ENCODE peak calls at places on chromosomes 3 and 15, in seven cellular contexts. H is ovary, X is HCT116, T is hepatocyte, Y is neural progenitor cell, K is tibial artery, Q is fibroblast of the aortic adventitia. W is an unnamed sample.

GRCh38 chr15:58487724-58488120 is 55.9 kb downstream of the LIPC start:
- DNase-seq in K (no peak), Y (no peak), T (no peak), X (no peak), Q (no peak), H (no peak), W (no peak)

GRCh38 chr3:158974905-158975304 is 173.1 kb downstream of the MFSD1 start:
- DNase-seq in Y (no peak), H (no peak), X (no peak), K (no peak), Q (no peak), T (no peak), W (no peak)

GRCh38 chr15:81008312-81008711 is 7.6 kb downstream of the TLNRD1 start:
- DNase-seq in T (no peak), H (no peak), K (no peak), Y (no peak), X (no peak), Q (no peak), W (no peak)

GRCh38 chr3:42505849-42506410 is 3.5 kb downstream of the VIPR1 start:
- DNase-seq in Y (no peak), H (no peak), X (no peak), Q (no peak), K (peak), T (no peak), W (peak)

GRCh38 chr15:59917504-59918157 is 86.5 kb upstream of the FOXB1 start:
- DNase-seq in Y (peak), T (peak), Q (peak), K (no peak), X (peak), H (no peak), W (peak)

GRCh38 chr3:197541756-197542539 is 13.8 kb downstream of the BDH1 start:
- DNase-seq in T (peak), X (no peak), Y (peak), Q (no peak), H (peak), K (no peak), W (no peak)

GRCh38 chr15:50116477-50116876 is 2.6 kb downstream of the ATP8B4 start:
- DNase-seq in H (no peak), X (peak), K (no peak), T (no peak), Q (peak), Y (peak), W (no peak)

GRCh38 chr15:28896944-28897343 is 11.2 kb downstream of the APBA2 start:
- DNase-seq in H (no peak), Q (peak), T (no peak), X (no peak), K (no peak), Y (no peak), W (no peak)

GRCh38 chr3:16480861-16481569 is 32.5 kb downstream of the RFTN1 start:
- DNase-seq in T (no peak), H (no peak), Q (peak), Y (peak), K (no peak), X (no peak), W (no peak)

GRCh38 chr15:61518191-61518950 is 289.3 kb upstream of the RORA start:
- DNase-seq in X (no peak), H (no peak), K (no peak), T (no peak), Q (no peak), Y (peak), W (no peak)

GRCh38 chr15:35195649-35196048 is 110.6 kb upstream of the NANOGP8 start:
- DNase-seq in Y (no peak), K (no peak), H (no peak), Q (no peak), X (no peak), T (no peak), W (no peak)

GRCh38 chr15:78695046-78695671 is 54.1 kb upstream of the CHRNB4 start:
- DNase-seq in X (no peak), K (no peak), Y (no peak), H (no peak), T (no peak), Q (no peak), W (no peak)

GRCh38 chr15:88603885-88604284 is 17.3 kb upstream of the AEN start:
- DNase-seq in T (no peak), K (no peak), Q (no peak), Y (peak), H (no peak), X (no peak), W (no peak)

GRCh38 chr3:14324224-14324944 is 78.0 kb upstream of the SLC6A6 start:
- DNase-seq in Y (peak), T (no peak), Q (no peak), H (no peak), K (peak), X (peak), W (no peak)

GRCh38 chr15:90022905-90023700 is 22.0 kb downstream of the ZNF710 start:
- DNase-seq in K (peak), X (no peak), T (no peak), H (no peak), Y (no peak), Q (no peak), W (no peak)

GRCh38 chr3:64438837-64439236 is 213.6 kb upstream of the PRICKLE2 start:
- DNase-seq in K (no peak), T (no peak), Y (peak), X (no peak), Q (no peak), H (peak), W (no peak)

GRCh38 chr3:162183440-162183839 is 686.8 kb downstream of the OTOL1 start:
- DNase-seq in X (no peak), K (no peak), Y (no peak), Q (no peak), T (no peak), H (no peak), W (no peak)

GRCh38 chr3:47019201-47019600 is 39.7 kb downstream of the NBEAL2 start:
- DNase-seq in Q (no peak), T (no peak), H (no peak), X (no peak), Y (no peak), K (no peak), W (no peak)

GRCh38 chr3:177168431-177168830 is 28.9 kb downstream of the TBL1XR1 start:
- DNase-seq in Y (no peak), Q (no peak), H (no peak), K (no peak), T (no peak), X (no peak), W (no peak)

GRCh38 chr3:87309601-87310000 is 33.2 kb upstream of the POU1F1 start:
- DNase-seq in X (peak), T (no peak), K (no peak), Y (no peak), Q (no peak), H (no peak), W (no peak)

GRCh38 chr3:87305517-87305916 is 29.1 kb upstream of the POU1F1 start:
- DNase-seq in T (no peak), Q (no peak), H (no peak), K (no peak), X (no peak), Y (no peak), W (no peak)

GRCh38 chr3:87311309-87311708 is 34.9 kb upstream of the POU1F1 start:
- DNase-seq in Y (no peak), X (no peak), K (no peak), Q (peak), T (no peak), H (no peak), W (no peak)

GRCh38 chr3:87313641-87314040 is 37.3 kb upstream of the POU1F1 start:
- DNase-seq in X (no peak), T (no peak), Y (no peak), H (no peak), K (no peak), Q (no peak), W (no peak)

DNA sequence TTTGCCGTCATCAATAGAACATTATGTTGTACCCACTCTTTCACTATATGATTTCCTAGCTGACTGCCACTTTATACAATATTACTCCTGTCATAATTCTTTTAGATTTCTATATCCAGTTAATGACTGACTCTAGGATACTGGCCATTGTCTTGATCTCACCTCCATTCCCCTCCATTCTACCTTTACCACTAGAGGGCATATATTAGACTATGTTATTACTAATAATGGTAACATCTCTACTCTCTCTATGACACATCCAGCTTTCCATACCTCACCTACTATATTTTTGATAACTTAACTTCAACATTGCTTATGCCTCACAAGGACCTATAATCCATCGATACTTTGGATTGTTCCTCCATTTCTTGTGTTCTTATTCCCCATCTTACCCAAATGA is 31.4 kb upstream of the POU1F1 start:
- DNase-seq in Q (no peak), K (no peak), T (no peak), X (no peak), H (no peak), Y (no peak), W (no peak)
- TF ChIP-seq CTCF in Q (no peak), K (no peak), T (peak), X (no peak), H (no peak), Y (peak), W (peak)

DNA sequence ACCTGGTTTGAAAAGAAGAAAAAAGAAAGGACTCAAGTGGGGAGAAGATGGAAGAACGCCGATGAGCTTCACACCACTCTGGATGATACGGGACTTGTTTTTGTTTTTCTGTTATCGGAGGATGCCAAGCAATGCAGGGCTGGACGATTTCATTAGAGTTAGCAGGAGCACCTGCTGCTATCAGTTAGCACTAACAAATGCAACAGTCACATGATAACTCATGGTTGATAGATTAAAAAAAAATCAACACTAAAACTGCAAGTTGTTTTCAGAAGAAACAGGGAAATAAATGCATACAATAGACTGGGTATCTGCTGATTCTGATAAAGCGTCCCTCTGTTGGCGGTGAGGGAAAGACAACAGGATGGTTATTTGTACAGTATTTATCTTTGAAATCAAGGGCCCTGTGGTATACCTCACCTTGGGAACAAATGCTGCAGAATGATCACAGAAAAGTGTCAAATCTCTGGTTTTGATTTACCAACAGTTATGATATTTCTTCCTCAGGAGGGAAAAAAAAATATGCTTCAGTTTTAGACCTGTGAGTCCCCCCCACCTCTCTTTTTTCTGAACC is 575.1 kb downstream of the FOXP1 start:
- DNase-seq in Y (no peak), T (no peak), K (no peak), X (no peak), H (no peak), Q (no peak), W (no peak)
- H3K4me3 ChIP-seq in Y (no peak), T (no peak), K (no peak), X (no peak), H (no peak), Q (no peak), W (no peak)

GRCh38 chr3:123377173-123377740 is 71.6 kb downstream of the ADCY5 start:
- DNase-seq in K (peak), Q (no peak), Y (no peak), T (no peak), X (no peak), H (no peak), W (peak)

GRCh38 chr3:123380261-123380660 is 68.6 kb downstream of the ADCY5 start:
- DNase-seq in Q (no peak), X (no peak), K (peak), Y (no peak), H (no peak), T (no peak), W (peak)

GRCh38 chr3:123376451-123377172 is 72.3 kb downstream of the ADCY5 start:
- DNase-seq in X (no peak), Q (no peak), Y (no peak), T (no peak), H (no peak), K (peak), W (peak)

GRCh38 chr3:123379041-123379830 is 69.7 kb downstream of the ADCY5 start:
- DNase-seq in T (no peak), X (no peak), K (peak), Q (no peak), Y (no peak), H (no peak), W (peak)

DNA sequence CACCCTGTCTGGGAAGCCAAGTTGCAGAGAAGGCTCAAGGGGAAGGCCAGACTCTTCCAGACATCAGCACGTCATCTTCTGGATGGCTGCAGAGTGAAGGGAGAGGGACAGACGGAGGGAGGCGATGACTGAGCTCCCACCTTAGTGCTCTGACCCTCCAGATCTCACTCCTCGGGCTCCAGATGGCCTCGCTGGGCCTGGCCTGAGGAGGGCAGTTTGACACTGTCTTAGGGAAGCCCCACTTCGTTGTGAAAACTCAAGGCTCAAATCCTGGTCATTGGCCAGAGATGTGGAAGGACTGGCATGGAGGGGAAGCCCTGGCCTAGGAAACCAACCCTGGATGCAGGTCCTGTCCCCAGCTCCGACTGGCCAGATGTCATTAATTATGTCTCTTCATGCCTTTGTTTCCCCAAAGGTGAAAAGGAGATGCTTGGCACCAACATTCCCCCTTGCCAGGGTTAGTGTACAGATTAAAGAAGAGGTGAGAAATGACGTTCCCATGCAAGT is 70.4 kb downstream of the ADCY5 start:
- DNase-seq in Q (no peak), H (no peak), X (no peak), Y (no peak), T (no peak), K (peak), W (peak)
- TF ChIP-seq CTCF in Q (no peak), H (no peak), X (no peak), Y (no peak), T (no peak), K (no peak), W (no peak)

GRCh38 chr15:74396146-74396438 is 28.6 kb upstream of the CYP11A1 start:
- DNase-seq in H (no peak), Q (no peak), K (no peak), X (no peak), T (no peak), Y (no peak), W (no peak)
- H3K4me3 ChIP-seq in H (no peak), Q (no peak), K (no peak), X (no peak), T (no peak), Y (no peak), W (no peak)

GRCh38 chr15:45180648-45181436 is 6.9 kb downstream of the SHF start:
- DNase-seq in T (no peak), Y (no peak), X (no peak), H (no peak), Q (no peak), K (no peak), W (no peak)

GRCh38 chr15:45181491-45182285 is 6.1 kb downstream of the SHF start:
- DNase-seq in X (no peak), Y (no peak), Q (no peak), H (no peak), K (no peak), T (no peak), W (no peak)

GRCh38 chr15:45179221-45179985 is 8.4 kb downstream of the SHF start:
- DNase-seq in H (no peak), Y (peak), X (peak), T (no peak), K (no peak), Q (no peak), W (peak)

GRCh38 chr15:45183001-45183400 is 4.8 kb downstream of the SHF start:
- DNase-seq in Q (no peak), K (no peak), H (no peak), X (no peak), T (no peak), Y (no peak), W (no peak)

DNA sequence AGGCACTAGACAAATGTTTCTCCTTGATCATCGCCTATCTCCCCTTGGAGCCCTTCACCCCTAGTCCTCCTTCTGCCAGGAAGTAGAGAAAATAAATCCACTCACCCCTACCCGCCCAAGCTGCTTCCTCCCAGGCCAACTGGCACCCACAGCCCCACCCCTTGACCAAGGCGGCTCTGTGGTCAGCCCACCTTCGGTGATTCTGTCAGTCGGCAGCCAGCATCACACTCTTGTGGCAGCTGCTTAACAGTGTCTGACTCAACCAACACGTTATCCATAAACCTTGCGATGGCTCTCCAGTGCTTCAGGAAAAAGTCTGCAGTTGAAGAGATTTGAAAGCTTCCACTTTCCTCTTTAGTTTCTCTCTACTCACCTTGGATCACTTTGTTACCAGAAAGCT is 7.6 kb downstream of the SHF start:
- DNase-seq in K (no peak), T (no peak), Y (no peak), H (no peak), X (no peak), Q (no peak), W (no peak)
- TF ChIP-seq CTCF in K (no peak), T (no peak), Y (no peak), H (no peak), X (no peak), Q (no peak), W (no peak)